ENCODE peak calls at places on chromosomes 11 and 22, in ten cellular contexts. Q is heart right ventricle, K is bronchial epithelial cell, D is mammary epithelial cell, M is mucosa of descending colon, X is cardiac muscle cell, E is Peyer's patch, Y is fibroblast of pulmonary artery, V is MM.1S, W is fibroblast of the aortic adventitia. C is an unnamed sample.

GRCh38 chr11:111697910-111698309 is 68.3 kb downstream of the PPP2R1B start:
- DNase-seq in Q (no peak), K (no peak), D (no peak), M (no peak), X (no peak), E (no peak), Y (no peak), V (no peak), W (no peak), C (no peak)

GRCh38 chr11:114135737-114136151 is 76.2 kb downstream of the ZBTB16 start:
- DNase-seq in Q (no peak), K (no peak), D (no peak), M (no peak), X (no peak), E (no peak), Y (peak), V (no peak), W (no peak), C (peak)

GRCh38 chr22:22103078-22103593 is 120.5 kb upstream of the TOP3B start:
- DNase-seq in Q (no peak), K (no peak), D (no peak), M (no peak), X (no peak), E (no peak), Y (peak), V (no peak), W (no peak), C (peak)

GRCh38 chr11:76592961-76593360 is 77.6 kb downstream of the LRRC32 start:
- DNase-seq in Q (no peak), K (no peak), D (peak), M (peak), X (no peak), E (no peak), Y (no peak), V (no peak), W (no peak), C (no peak)

GRCh38 chr22:36417281-36417686 is 29.5 kb upstream of the MYH9 start:
- DNase-seq in Q (no peak), K (peak), D (peak), M (peak), X (no peak), E (peak), Y (no peak), V (peak), W (no peak), C (no peak)

GRCh38 chr11:132126973-132127900 is 756.8 kb downstream of the NTM start:
- DNase-seq in Q (peak), K (peak), D (peak), M (no peak), X (peak), E (peak), Y (peak), V (peak), W (peak), C (peak)

GRCh38 chr22:45750626-45751025 is 79.0 kb downstream of the ATXN10 start:
- DNase-seq in Q (no peak), K (no peak), D (no peak), M (no peak), X (no peak), E (no peak), Y (no peak), V (no peak), W (no peak), C (no peak)

GRCh38 chr11:63845305-63845704 is 6.4 kb downstream of the MARK2 start:
- DNase-seq in Q (no peak), K (peak), D (peak), M (no peak), X (no peak), E (no peak), Y (peak), V (no peak), W (peak), C (peak)

GRCh38 chr11:94131363-94132115 is 2.9 kb downstream of the PANX1 start:
- DNase-seq in Q (peak), K (peak), D (peak), M (no peak), X (no peak), E (no peak), Y (peak), V (no peak), W (peak), C (peak)

GRCh38 chr22:36352775-36353507 is 34.8 kb downstream of the MYH9 start:
- DNase-seq in Q (peak), K (no peak), D (peak), M (peak), X (no peak), E (no peak), Y (no peak), V (no peak), W (peak), C (peak)

GRCh38 chr22:18031670-18032454 is 7.5 kb upstream of the MICAL3 start:
- DNase-seq in Q (no peak), K (peak), D (peak), M (no peak), X (no peak), E (no peak), Y (peak), V (no peak), W (peak), C (peak)

GRCh38 chr11:76510060-76511047 is 65.5 kb downstream of the EMSY start:
- DNase-seq in Q (no peak), K (no peak), D (no peak), M (no peak), X (no peak), E (no peak), Y (peak), V (no peak), W (peak), C (peak)

GRCh38 chr11:117226388-117227385 is 5.2 kb downstream of the PCSK7 start:
- DNase-seq in Q (peak), K (peak), D (peak), M (no peak), X (peak), E (no peak), Y (peak), V (peak), W (peak), C (peak)

GRCh38 chr11:44004452-44004833 is 43.3 kb upstream of the ACCSL start:
- DNase-seq in Q (no peak), K (no peak), D (no peak), M (no peak), X (no peak), E (no peak), Y (no peak), V (no peak), W (no peak), C (no peak)

GRCh38 chr11:128502736-128503135 is 84.6 kb downstream of the ETS1 start:
- DNase-seq in Q (no peak), K (peak), D (peak), M (no peak), X (no peak), E (no peak), Y (peak), V (no peak), W (peak), C (peak)

GRCh38 chr11:123409456-123409801 is 20.6 kb upstream of the GRAMD1B start:
- DNase-seq in Q (no peak), K (no peak), D (no peak), M (no peak), X (no peak), E (no peak), Y (no peak), V (no peak), W (no peak), C (no peak)

GRCh38 chr11:62694455-62695167 is 5.3 kb upstream of the LRRN4CL start:
- DNase-seq in Q (peak), K (peak), D (peak), M (peak), X (peak), E (peak), Y (peak), V (peak), W (peak), C (peak)

GRCh38 chr11:83025267-83025704 is 46.4 kb downstream of the RAB30 start:
- DNase-seq in Q (no peak), K (peak), D (no peak), M (no peak), X (no peak), E (no peak), Y (no peak), V (peak), W (no peak), C (peak)

GRCh38 chr11:71252782-71253730 is 679 bp upstream of the SHANK2 start:
- DNase-seq in Q (no peak), K (peak), D (no peak), M (no peak), X (peak), E (no peak), Y (peak), V (no peak), W (peak), C (peak)

GRCh38 chr11:71252434-71252781 is at the start of gene SHANK2:
- DNase-seq in Q (no peak), K (no peak), D (no peak), M (peak), X (peak), E (no peak), Y (no peak), V (no peak), W (no peak), C (no peak)

GRCh38 chr11:71250512-71251158 is 1.7 kb downstream of the SHANK2 start:
- DNase-seq in Q (no peak), K (no peak), D (no peak), M (no peak), X (no peak), E (no peak), Y (no peak), V (no peak), W (no peak), C (no peak)

GRCh38 chr11:71251159-71251721 is 1.1 kb downstream of the SHANK2 start:
- DNase-seq in Q (no peak), K (no peak), D (no peak), M (no peak), X (no peak), E (no peak), Y (no peak), V (no peak), W (no peak), C (no peak)

GRCh38 chr11:71251761-71252433 is 480 bp downstream of the SHANK2 start:
- DNase-seq in Q (no peak), K (no peak), D (no peak), M (no peak), X (peak), E (no peak), Y (no peak), V (no peak), W (no peak), C (no peak)
- TF ChIP-seq CTCF in Q (peak), K (peak), D (peak), M (peak), X (peak), E (peak), Y (no peak), V (no peak), W (no peak), C (no peak)

DNA sequence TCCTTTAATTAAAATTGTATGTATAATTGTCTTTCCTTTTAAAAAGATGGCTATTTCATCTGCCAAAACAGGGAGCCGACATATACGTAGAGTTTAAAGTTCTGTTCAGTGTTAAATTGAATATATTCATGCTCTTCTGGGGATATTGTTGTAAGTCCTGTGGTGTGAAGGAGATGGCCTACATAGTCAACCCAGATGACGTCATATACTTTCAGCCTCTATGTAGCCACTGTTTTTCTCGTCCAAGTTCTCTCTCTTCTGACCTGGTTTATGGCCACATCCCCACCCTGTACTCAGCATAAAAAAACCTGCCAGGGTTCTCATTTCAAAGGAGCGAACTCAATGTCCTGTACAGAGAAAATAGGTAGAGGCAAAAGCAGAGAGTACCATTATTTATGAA is 509.4 kb upstream of the ARHGAP42 start:
- DNase-seq in Q (no peak), K (no peak), D (no peak), M (no peak), X (no peak), E (no peak), Y (no peak), V (no peak), W (no peak), C (no peak)
- H3K4me3 ChIP-seq in Q (no peak), K (no peak), D (no peak), M (no peak), X (no peak), E (no peak), Y (no peak), V (no peak), W (no peak), C (no peak)

GRCh38 chr11:103202048-103202651 is 92.9 kb downstream of the DYNC2H1 start:
- DNase-seq in Q (no peak), K (peak), D (peak), M (no peak), X (peak), E (no peak), Y (peak), V (peak), W (peak), C (peak)
- TF ChIP-seq CTCF in Q (peak), K (peak), D (peak), M (no peak), X (peak), E (peak), Y (peak), V (peak), W (peak), C (peak)

DNA sequence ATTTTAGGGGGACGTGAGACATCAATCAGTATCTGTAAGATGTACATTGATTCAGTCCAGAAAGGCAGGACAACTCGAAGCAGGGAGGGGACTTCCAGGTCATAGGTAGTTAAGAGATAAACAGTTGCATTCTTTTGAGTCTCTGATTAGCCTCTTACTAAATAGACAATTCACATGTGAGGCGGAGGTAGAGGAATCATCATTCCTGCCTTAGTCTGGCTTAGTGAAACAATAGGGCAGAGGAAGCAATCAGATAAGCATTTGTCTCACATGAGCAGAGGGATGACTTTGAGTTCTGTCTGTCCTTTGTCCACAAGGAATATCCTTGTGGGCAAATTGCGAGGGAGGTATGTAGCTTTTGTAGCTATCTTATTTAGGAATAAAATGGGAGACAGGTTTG is 248.3 kb downstream of the DDX10 start:
- DNase-seq in Q (no peak), K (no peak), D (no peak), M (no peak), X (no peak), E (no peak), Y (no peak), V (no peak), W (no peak), C (no peak)
- H3K4me3 ChIP-seq in Q (no peak), K (no peak), D (no peak), M (no peak), X (no peak), E (no peak), Y (no peak), V (no peak), W (no peak), C (no peak)

GRCh38 chr22:25853902-25854301 is 111.9 kb downstream of the MYO18B start:
- DNase-seq in Q (no peak), K (no peak), D (no peak), M (no peak), X (no peak), E (no peak), Y (no peak), V (no peak), W (no peak), C (peak)
- TF ChIP-seq CTCF in Q (no peak), K (no peak), D (peak), M (no peak), X (no peak), E (no peak), Y (peak), V (peak), W (no peak), C (no peak)